ENCODE peak calls at places on chromosomes 5 and 9, in five cellular contexts. N is stromal cell of bone marrow; X is GM03348; J is CD8-positive, alpha-beta T cell; O is Daoy. H is an unnamed sample.

GRCh38 chr9:136322756-136323330 is 4.5 kb upstream of the GPSM1 start:
- DNase-seq in J (no peak), X (no peak), N (no peak), O (no peak), H (no peak)

GRCh38 chr5:5570646-5571045 is 148.2 kb downstream of the ICE1 start:
- DNase-seq in N (no peak), O (no peak), J (no peak), X (no peak), H (no peak)

GRCh38 chr5:26482817-26483375 is 555.5 kb downstream of the CDH9 start:
- DNase-seq in J (no peak), O (peak), N (no peak), X (peak), H (peak)

GRCh38 chr9:114386886-114387677 is 700 bp downstream of the AKNA start:
- DNase-seq in X (peak), J (peak), N (no peak), O (no peak), H (peak)

GRCh38 chr5:82111191-82111590 is 139.4 kb downstream of the ATG10 start:
- DNase-seq in J (no peak), X (no peak), O (peak), N (no peak), H (no peak)

GRCh38 chr5:73234156-73234555 is 61.2 kb downstream of the TMEM174 start:
- DNase-seq in O (no peak), J (no peak), N (no peak), X (no peak), H (no peak)

GRCh38 chr9:79877943-79878612 is 306.3 kb downstream of the TLE4 start:
- DNase-seq in N (no peak), O (no peak), J (no peak), X (no peak), H (no peak)

GRCh38 chr9:137959641-137960411 is 82.2 kb downstream of the CACNA1B start:
- DNase-seq in O (no peak), J (no peak), X (no peak), N (no peak), H (no peak)

GRCh38 chr5:95715799-95716461 is 15.2 kb upstream of the RHOBTB3 start:
- DNase-seq in N (peak), O (peak), X (peak), J (no peak), H (no peak)

GRCh38 chr5:132773601-132774355 is 3.3 kb downstream of the SEPTIN8 start:
- DNase-seq in J (no peak), N (no peak), X (no peak), O (no peak), H (no peak)

GRCh38 chr5:84379749-84380148 is 4.9 kb downstream of the EDIL3 start:
- DNase-seq in J (no peak), O (no peak), X (peak), N (no peak), H (no peak)

GRCh38 chr5:38673671-38674071 is 117.2 kb upstream of the LIFR start:
- DNase-seq in J (no peak), N (no peak), X (no peak), O (peak), H (no peak)

GRCh38 chr9:2299843-2300205 is 284.7 kb downstream of the SMARCA2 start:
- DNase-seq in J (no peak), X (no peak), O (no peak), N (no peak), H (no peak)

GRCh38 chr5:170221319-170221718 is 11.5 kb upstream of the C5orf58 start:
- DNase-seq in X (no peak), N (peak), J (no peak), O (no peak), H (no peak)

GRCh38 chr5:173498871-173499470 is 117.5 kb downstream of the BOD1 start:
- DNase-seq in O (peak), J (no peak), X (peak), N (no peak), H (no peak)

GRCh38 chr5:33258553-33258952 is 182.2 kb upstream of the TARS1 start:
- DNase-seq in O (no peak), X (peak), N (no peak), J (no peak), H (no peak)

GRCh38 chr9:133230093-133230492 is 21.0 kb upstream of the OBP2B start:
- DNase-seq in X (no peak), N (no peak), J (no peak), O (no peak), H (no peak)

GRCh38 chr5:57334475-57334874 is 148.1 kb downstream of the ACTBL2 start:
- DNase-seq in J (no peak), X (no peak), O (no peak), N (no peak), H (no peak)

GRCh38 chr9:7668541-7668940 is 131.0 kb downstream of the DMAC1 start:
- DNase-seq in O (no peak), J (no peak), N (no peak), X (no peak), H (no peak)

GRCh38 chr9:121999556-121999955 is 93.6 kb downstream of the TTLL11 start:
- DNase-seq in J (no peak), O (no peak), X (no peak), N (no peak), H (no peak)

GRCh38 chr9:113462781-113463286 is 693 bp upstream of the RGS3 start:
- DNase-seq in X (no peak), O (no peak), N (no peak), J (no peak), H (no peak)

GRCh38 chr5:136309932-136310598 is 55.3 kb downstream of the TRPC7 start:
- DNase-seq in X (no peak), J (no peak), O (no peak), N (no peak), H (no peak)

GRCh38 chr5:4662845-4663244 is 477.3 kb upstream of the ADAMTS16 start:
- DNase-seq in N (no peak), X (no peak), J (no peak), O (no peak), H (no peak)

GRCh38 chr9:73773896-73774295 is 622.2 kb downstream of the ANXA1 start:
- DNase-seq in O (no peak), X (no peak), J (no peak), N (no peak), H (no peak)

GRCh38 chr9:32956606-32957005 is 44.8 kb downstream of the APTX start:
- DNase-seq in N (no peak), O (no peak), J (no peak), X (no peak), H (no peak)

GRCh38 chr9:113876806-113877236 is 712 bp downstream of the ZNF618 start:
- DNase-seq in N (no peak), X (no peak), J (no peak), O (no peak), H (no peak)

GRCh38 chr9:79551999-79552398 is 19.8 kb upstream of the TLE4 start:
- DNase-seq in O (no peak), N (no peak), X (no peak), J (no peak), H (no peak)

H was measured in SK-N-DZ.